ENCODE peak calls at places on chromosomes 12 and 14, in six cellular contexts. S is stimulated activated CD8-positive, alpha-beta memory T cell treated with anti-CD3 and anti-CD28 coated beads, Interleukin-7, amount 100 ng/mL, for 1 hour; L is aorta; F is heart right ventricle; C is RCC 7860; W is astrocyte of the cerebellum. E is an unnamed sample.

GRCh38 chr14:76877871-76878270 is 51.7 kb downstream of the LRRC74A start:
- DNase-seq in S (no peak), L (no peak), F (no peak), C (no peak), W (no peak), E (no peak)

GRCh38 chr12:23083267-23083666 is 458.3 kb downstream of the ETNK1 start:
- DNase-seq in S (no peak), L (no peak), F (no peak), C (peak), W (peak), E (no peak)

GRCh38 chr12:76303365-76303764 is 44.9 kb downstream of the BBS10 start:
- DNase-seq in S (no peak), L (no peak), F (no peak), C (no peak), W (no peak), E (no peak)

GRCh38 chr14:104794641-104795467 is 694 bp downstream of the AKT1 start:
- DNase-seq in S (no peak), L (no peak), F (no peak), C (no peak), W (no peak), E (no peak)

GRCh38 chr12:107801150-107801549 is 26.6 kb downstream of the ASCL4 start:
- DNase-seq in S (no peak), L (no peak), F (no peak), C (no peak), W (peak), E (no peak)

GRCh38 chr12:66813137-66813867 is 134.4 kb upstream of the GRIP1 start:
- DNase-seq in S (no peak), L (no peak), F (no peak), C (no peak), W (no peak), E (no peak)

GRCh38 chr14:21036746-21037145 is 2.1 kb upstream of the RNASE13 start:
- DNase-seq in S (no peak), L (no peak), F (no peak), C (peak), W (no peak), E (no peak)

GRCh38 chr12:107929436-107929835 is 154.9 kb downstream of the ASCL4 start:
- DNase-seq in S (no peak), L (no peak), F (no peak), C (no peak), W (peak), E (no peak)

GRCh38 chr12:108677381-108677780 is 43.7 kb upstream of the SELPLG start:
- DNase-seq in S (no peak), L (no peak), F (no peak), C (no peak), W (no peak), E (no peak)

GRCh38 chr12:29427964-29428363 is 47.0 kb upstream of the ERGIC2 start:
- DNase-seq in S (no peak), L (no peak), F (no peak), C (no peak), W (no peak), E (no peak)

GRCh38 chr14:103127356-103127755 is 4.1 kb downstream of the TNFAIP2 start:
- DNase-seq in S (no peak), L (peak), F (no peak), C (no peak), W (no peak), E (peak)

GRCh38 chr12:34399631-34400422 is 377.5 kb downstream of the ALG10 start:
- DNase-seq in S (no peak), L (peak), F (peak), C (no peak), W (no peak), E (peak)

GRCh38 chr12:111180830-111181726 is 187.8 kb downstream of the PHETA1 start:
- DNase-seq in S (no peak), L (peak), F (peak), C (no peak), W (no peak), E (peak)

GRCh38 chr12:113065126-113066007 is 8.8 kb downstream of the DTX1 start:
- DNase-seq in S (no peak), L (no peak), F (no peak), C (no peak), W (no peak), E (peak)

GRCh38 chr14:53969326-53969725 is 12.7 kb upstream of the BMP4 start:
- DNase-seq in S (no peak), L (no peak), F (no peak), C (no peak), W (no peak), E (no peak)